ENCODE peak calls at places on chromosomes 5 and 9, in eight cellular contexts. One of them, this sample, is unnamed.

GRCh38 chr5:138942066-138942465 is 66.9 kb upstream of the LRRTM2 start:
- DNase-seq in endothelial cell: no peak
- DNase-seq in fibroblast of mammary gland: no peak
- DNase-seq in neural crest cell: no peak
- DNase-seq in AG04450: no peak
- DNase-seq in HFF-Myc: no peak
- DNase-seq in hepatocyte: no peak
- DNase-seq in mammary epithelial cell: no peak
- DNase-seq in this sample: no peak

GRCh38 chr5:110150199-110150598 is 460.5 kb downstream of the MAN2A1 start:
- DNase-seq in AG04450: no peak
- DNase-seq in hepatocyte: no peak
- DNase-seq in fibroblast of mammary gland: peak; percentile 84
- DNase-seq in neural crest cell: no peak
- DNase-seq in mammary epithelial cell: peak; percentile 13
- DNase-seq in endothelial cell: no peak
- DNase-seq in HFF-Myc: no peak
- DNase-seq in this sample: no peak

GRCh38 chr5:1522601-1523479 is 920 bp downstream of the LPCAT1 start:
- DNase-seq in endothelial cell: no peak
- DNase-seq in fibroblast of mammary gland: no peak
- DNase-seq in mammary epithelial cell: peak; percentile 17
- DNase-seq in hepatocyte: peak; percentile 50
- DNase-seq in neural crest cell: no peak
- DNase-seq in AG04450: no peak
- DNase-seq in HFF-Myc: no peak
- DNase-seq in this sample: no peak

GRCh38 chr5:136011427-136012001 is 17.3 kb upstream of the TGFBI start:
- DNase-seq in endothelial cell: no peak
- DNase-seq in hepatocyte: peak; percentile 45
- DNase-seq in mammary epithelial cell: peak; percentile 80
- DNase-seq in AG04450: no peak
- DNase-seq in neural crest cell: no peak
- DNase-seq in HFF-Myc: peak; percentile 92
- DNase-seq in fibroblast of mammary gland: peak; percentile 88
- DNase-seq in this sample: no peak

GRCh38 chr5:148730955-148731898 is 76.9 kb upstream of the HTR4 start:
- DNase-seq in AG04450: peak; percentile 72
- DNase-seq in fibroblast of mammary gland: peak; percentile 88
- DNase-seq in HFF-Myc: peak; percentile 70
- DNase-seq in endothelial cell: peak; percentile 74
- DNase-seq in mammary epithelial cell: peak; percentile 64
- DNase-seq in neural crest cell: peak; percentile 64
- DNase-seq in hepatocyte: peak; percentile 93
- DNase-seq in this sample: peak; percentile 50

GRCh38 chr9:18543406-18543965 is 69.5 kb downstream of the ADAMTSL1 start:
- DNase-seq in neural crest cell: no peak
- DNase-seq in mammary epithelial cell: peak; percentile 58
- DNase-seq in HFF-Myc: peak; percentile 24
- DNase-seq in AG04450: peak; percentile 18
- DNase-seq in fibroblast of mammary gland: peak; percentile 84
- DNase-seq in endothelial cell: no peak
- DNase-seq in hepatocyte: no peak
- DNase-seq in this sample: no peak

GRCh38 chr9:134134949-134135342 is 936 bp upstream of the WDR5 start:
- DNase-seq in fibroblast of mammary gland: no peak
- DNase-seq in endothelial cell: no peak
- DNase-seq in neural crest cell: no peak
- DNase-seq in HFF-Myc: no peak
- DNase-seq in hepatocyte: no peak
- DNase-seq in AG04450: no peak
- DNase-seq in mammary epithelial cell: peak; percentile 24
- DNase-seq in this sample: no peak

GRCh38 chr5:168299372-168299771 is 7.9 kb downstream of the WWC1 start:
- DNase-seq in mammary epithelial cell: no peak
- DNase-seq in AG04450: no peak
- DNase-seq in neural crest cell: no peak
- DNase-seq in fibroblast of mammary gland: no peak
- DNase-seq in hepatocyte: no peak
- DNase-seq in endothelial cell: no peak
- DNase-seq in HFF-Myc: no peak
- DNase-seq in this sample: no peak

GRCh38 chr9:128694344-128694743 is 5.3 kb downstream of the SET start:
- DNase-seq in hepatocyte: no peak
- DNase-seq in AG04450: no peak
- DNase-seq in neural crest cell: no peak
- DNase-seq in endothelial cell: no peak
- DNase-seq in HFF-Myc: no peak
- DNase-seq in mammary epithelial cell: no peak
- DNase-seq in fibroblast of mammary gland: no peak
- DNase-seq in this sample: no peak

GRCh38 chr9:31908158-31908890 is 476.1 kb upstream of the ACO1 start:
- DNase-seq in endothelial cell: no peak
- DNase-seq in neural crest cell: no peak
- DNase-seq in fibroblast of mammary gland: peak; percentile 8
- DNase-seq in mammary epithelial cell: peak; percentile 76
- DNase-seq in HFF-Myc: no peak
- DNase-seq in hepatocyte: no peak
- DNase-seq in AG04450: no peak
- DNase-seq in this sample: no peak

GRCh38 chr9:32930486-32930885 is 70.9 kb downstream of the APTX start:
- DNase-seq in mammary epithelial cell: no peak
- DNase-seq in neural crest cell: no peak
- DNase-seq in fibroblast of mammary gland: no peak
- DNase-seq in HFF-Myc: no peak
- DNase-seq in AG04450: no peak
- DNase-seq in endothelial cell: no peak
- DNase-seq in hepatocyte: no peak
- DNase-seq in this sample: no peak

GRCh38 chr9:91312717-91313325 is 48.9 kb downstream of the AUH start:
- DNase-seq in HFF-Myc: no peak
- DNase-seq in hepatocyte: no peak
- DNase-seq in AG04450: no peak
- DNase-seq in fibroblast of mammary gland: no peak
- DNase-seq in neural crest cell: no peak
- DNase-seq in endothelial cell: no peak
- DNase-seq in mammary epithelial cell: peak; percentile 80
- DNase-seq in this sample: no peak

GRCh38 chr9:18437315-18438200 is 36.4 kb upstream of the ADAMTSL1 start:
- DNase-seq in neural crest cell: no peak
- DNase-seq in HFF-Myc: no peak
- DNase-seq in fibroblast of mammary gland: peak; percentile 27
- DNase-seq in hepatocyte: peak; percentile 39
- DNase-seq in AG04450: no peak
- DNase-seq in endothelial cell: no peak
- DNase-seq in mammary epithelial cell: no peak
- DNase-seq in this sample: no peak

GRCh38 chr5:80070338-80071056 is 35.3 kb downstream of the THBS4 start:
- DNase-seq in hepatocyte: no peak
- DNase-seq in fibroblast of mammary gland: no peak
- DNase-seq in AG04450: no peak
- DNase-seq in HFF-Myc: no peak
- DNase-seq in neural crest cell: no peak
- DNase-seq in endothelial cell: no peak
- DNase-seq in mammary epithelial cell: no peak
- DNase-seq in this sample: no peak

GRCh38 chr5:95916687-95917085 is 45.0 kb downstream of the ELL2 start:
- DNase-seq in endothelial cell: no peak
- DNase-seq in HFF-Myc: no peak
- DNase-seq in neural crest cell: no peak
- DNase-seq in mammary epithelial cell: no peak
- DNase-seq in AG04450: no peak
- DNase-seq in hepatocyte: no peak
- DNase-seq in fibroblast of mammary gland: no peak
- DNase-seq in this sample: no peak

DNA sequence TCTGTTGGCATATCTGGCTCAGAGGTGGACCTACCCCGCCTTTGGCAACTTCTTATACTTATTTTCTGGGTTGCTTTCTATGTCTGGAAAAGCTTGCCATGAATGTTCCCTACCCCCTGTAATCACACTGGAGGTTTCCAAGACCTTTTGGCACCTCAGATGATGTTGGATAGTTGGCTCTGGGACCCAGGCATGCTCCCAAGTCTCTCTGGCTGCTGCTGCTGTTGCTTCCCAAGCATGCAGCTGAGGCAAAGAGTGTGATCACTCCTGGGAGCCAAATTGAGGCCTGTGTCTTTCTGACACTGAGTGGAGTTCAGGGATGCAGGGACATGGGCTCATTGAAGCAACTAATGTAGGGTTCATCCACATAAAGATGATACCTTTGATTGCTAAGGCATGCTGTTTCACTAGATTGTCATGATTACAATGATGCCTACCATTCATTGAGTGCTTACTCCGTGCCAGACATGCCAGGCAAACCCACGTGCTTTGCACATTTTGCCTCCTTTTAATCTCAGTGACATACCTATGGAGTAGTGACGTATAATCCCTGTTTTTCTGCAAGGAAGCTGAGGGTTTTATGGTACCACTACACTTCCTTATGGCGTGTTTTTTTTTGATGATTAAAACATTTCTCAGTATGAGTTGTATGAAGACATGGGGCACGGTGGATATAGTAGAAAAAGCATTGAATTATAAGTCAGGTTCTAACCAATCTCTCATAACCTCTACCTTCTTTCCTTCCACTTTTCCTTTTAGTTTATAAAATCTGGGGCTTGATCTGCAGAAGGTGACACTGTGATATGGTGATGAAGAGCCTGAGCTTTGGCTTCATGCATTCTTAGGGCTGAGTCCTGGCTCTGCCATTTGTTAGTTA is 73.1 kb downstream of the ARHGAP26 start:
- DNase-seq in hepatocyte: no peak
- DNase-seq in mammary epithelial cell: no peak
- DNase-seq in endothelial cell: no peak
- DNase-seq in HFF-Myc: no peak
- DNase-seq in AG04450: no peak
- DNase-seq in fibroblast of mammary gland: no peak
- DNase-seq in neural crest cell: no peak
- DNase-seq in this sample: no peak
- TF ChIP-seq CTCF in hepatocyte: no peak
- TF ChIP-seq CTCF in mammary epithelial cell: no peak
- TF ChIP-seq CTCF in endothelial cell: no peak
- TF ChIP-seq CTCF in HFF-Myc: no peak
- TF ChIP-seq CTCF in AG04450: no peak
- TF ChIP-seq CTCF in fibroblast of mammary gland: no peak
- TF ChIP-seq CTCF in neural crest cell: no peak
- TF ChIP-seq CTCF in this sample: no peak

GRCh38 chr5:44740655-44741054 is 68.1 kb upstream of the MRPS30 start:
- DNase-seq in endothelial cell: no peak
- DNase-seq in hepatocyte: no peak
- DNase-seq in HFF-Myc: no peak
- DNase-seq in neural crest cell: no peak
- DNase-seq in mammary epithelial cell: peak; percentile 4
- DNase-seq in fibroblast of mammary gland: no peak
- DNase-seq in AG04450: no peak
- DNase-seq in this sample: no peak
- TF ChIP-seq CTCF in endothelial cell: no peak
- TF ChIP-seq CTCF in hepatocyte: no peak
- TF ChIP-seq CTCF in HFF-Myc: no peak
- TF ChIP-seq CTCF in neural crest cell: no peak
- TF ChIP-seq CTCF in mammary epithelial cell: peak; percentile 50
- TF ChIP-seq CTCF in fibroblast of mammary gland: no peak
- TF ChIP-seq CTCF in AG04450: no peak
- TF ChIP-seq CTCF in this sample: no peak

GRCh38 chr9:76302543-76302942 is 91.7 kb downstream of the RFK start:
- DNase-seq in fibroblast of mammary gland: no peak
- DNase-seq in mammary epithelial cell: no peak
- DNase-seq in hepatocyte: no peak
- DNase-seq in AG04450: no peak
- DNase-seq in neural crest cell: no peak
- DNase-seq in endothelial cell: no peak
- DNase-seq in HFF-Myc: no peak
- DNase-seq in this sample: no peak

GRCh38 chr9:76297721-76298239 is 96.4 kb downstream of the RFK start:
- DNase-seq in neural crest cell: no peak
- DNase-seq in mammary epithelial cell: no peak
- DNase-seq in fibroblast of mammary gland: peak; percentile 66
- DNase-seq in endothelial cell: no peak
- DNase-seq in HFF-Myc: peak; percentile 65
- DNase-seq in AG04450: no peak
- DNase-seq in hepatocyte: peak; percentile 26
- DNase-seq in this sample: no peak

GRCh38 chr9:76294301-76294700 is 99.9 kb downstream of the RFK start:
- DNase-seq in fibroblast of mammary gland: no peak
- DNase-seq in hepatocyte: no peak
- DNase-seq in HFF-Myc: no peak
- DNase-seq in neural crest cell: no peak
- DNase-seq in endothelial cell: no peak
- DNase-seq in mammary epithelial cell: no peak
- DNase-seq in AG04450: no peak
- DNase-seq in this sample: no peak

GRCh38 chr9:76296561-76297276 is 97.5 kb downstream of the RFK start:
- DNase-seq in neural crest cell: no peak
- DNase-seq in endothelial cell: no peak
- DNase-seq in AG04450: no peak
- DNase-seq in HFF-Myc: no peak
- DNase-seq in mammary epithelial cell: no peak
- DNase-seq in fibroblast of mammary gland: no peak
- DNase-seq in hepatocyte: no peak
- DNase-seq in this sample: no peak

GRCh38 chr9:76298497-76299144 is 95.6 kb downstream of the RFK start:
- DNase-seq in neural crest cell: no peak
- DNase-seq in endothelial cell: no peak
- DNase-seq in mammary epithelial cell: peak; percentile 40
- DNase-seq in AG04450: no peak
- DNase-seq in fibroblast of mammary gland: no peak
- DNase-seq in hepatocyte: no peak
- DNase-seq in HFF-Myc: no peak
- DNase-seq in this sample: no peak
- TF ChIP-seq CTCF in neural crest cell: no peak
- TF ChIP-seq CTCF in endothelial cell: no peak
- TF ChIP-seq CTCF in mammary epithelial cell: peak; percentile 44
- TF ChIP-seq CTCF in AG04450: no peak
- TF ChIP-seq CTCF in fibroblast of mammary gland: no peak
- TF ChIP-seq CTCF in hepatocyte: peak; percentile 41
- TF ChIP-seq CTCF in HFF-Myc: no peak
- TF ChIP-seq CTCF in this sample: no peak

GRCh38 chr5:310941-311434 is 10.5 kb upstream of the AHRR start:
- DNase-seq in mammary epithelial cell: no peak
- DNase-seq in hepatocyte: no peak
- DNase-seq in fibroblast of mammary gland: peak; percentile 83
- DNase-seq in HFF-Myc: no peak
- DNase-seq in endothelial cell: no peak
- DNase-seq in AG04450: no peak
- DNase-seq in neural crest cell: no peak
- DNase-seq in this sample: peak; percentile 8

GRCh38 chr5:307794-308579 is 13.5 kb upstream of the AHRR start:
- DNase-seq in endothelial cell: no peak
- DNase-seq in HFF-Myc: no peak
- DNase-seq in fibroblast of mammary gland: no peak
- DNase-seq in hepatocyte: no peak
- DNase-seq in neural crest cell: no peak
- DNase-seq in AG04450: no peak
- DNase-seq in mammary epithelial cell: no peak
- DNase-seq in this sample: peak; percentile 10

GRCh38 chr5:310516-310915 is 11.0 kb upstream of the AHRR start:
- DNase-seq in AG04450: no peak
- DNase-seq in endothelial cell: no peak
- DNase-seq in hepatocyte: no peak
- DNase-seq in fibroblast of mammary gland: no peak
- DNase-seq in mammary epithelial cell: no peak
- DNase-seq in HFF-Myc: no peak
- DNase-seq in neural crest cell: no peak
- DNase-seq in this sample: no peak

GRCh38 chr5:307306-307705 is 14.2 kb upstream of the AHRR start:
- DNase-seq in mammary epithelial cell: no peak
- DNase-seq in HFF-Myc: no peak
- DNase-seq in neural crest cell: no peak
- DNase-seq in endothelial cell: no peak
- DNase-seq in fibroblast of mammary gland: no peak
- DNase-seq in AG04450: no peak
- DNase-seq in hepatocyte: no peak
- DNase-seq in this sample: no peak

GRCh38 chr5:308672-309271 is 12.7 kb upstream of the AHRR start:
- DNase-seq in neural crest cell: no peak
- DNase-seq in hepatocyte: no peak
- DNase-seq in AG04450: no peak
- DNase-seq in fibroblast of mammary gland: peak; percentile 49
- DNase-seq in HFF-Myc: no peak
- DNase-seq in mammary epithelial cell: no peak
- DNase-seq in endothelial cell: no peak
- DNase-seq in this sample: peak; percentile 26
- TF ChIP-seq CTCF in neural crest cell: peak; percentile 54
- TF ChIP-seq CTCF in hepatocyte: peak; percentile 12
- TF ChIP-seq CTCF in AG04450: peak; percentile 67
- TF ChIP-seq CTCF in fibroblast of mammary gland: peak; percentile 40
- TF ChIP-seq CTCF in HFF-Myc: peak; percentile 39
- TF ChIP-seq CTCF in mammary epithelial cell: peak; percentile 19
- TF ChIP-seq CTCF in endothelial cell: peak; percentile 31
- TF ChIP-seq CTCF in this sample: no peak

This sample was measured in GM10248.